ENCODE peak calls at places on chromosomes 13 and 19, in five cellular contexts. B is activated T-cell treated with anti-CD3 and anti-CD28 coated beads, Interleukin-2, amount 50 U/mL, for 72 hours; V is mucosa of descending colon; S is LHCN-M2; Z is NCI-H1105. T is an unnamed sample.
A peak's percentile ranks its signal among the peaks of the same experiment; 100 is the strongest.

GRCh38 chr19:45798995-45799517 is 6.4 kb upstream of the DMWD start:
- DNase-seq in V (peak; percentile 72), B (peak; percentile 60), Z (peak; percentile 68), S (peak; percentile 85), T (peak; percentile 31)

GRCh38 chr13:27631665-27632064 is 10.0 kb downstream of the POLR1D start:
- DNase-seq in S (no peak), B (no peak), V (no peak), Z (no peak), T (no peak)

GRCh38 chr19:7287716-7288115 is 6.5 kb downstream of the INSR start:
- DNase-seq in Z (no peak), V (no peak), S (no peak), B (no peak), T (peak; percentile 79)

GRCh38 chr13:102800145-102801041 is 1.5 kb downstream of the BIVM start:
- DNase-seq in S (peak; percentile 79), V (peak; percentile 88), B (peak; percentile 91), Z (peak; percentile 55), T (peak; percentile 66)

GRCh38 chr13:113582841-113583631 is 1.5 kb upstream of the TFDP1 start:
- DNase-seq in B (no peak), V (peak; percentile 22), S (no peak), Z (no peak), T (peak; percentile 38)

GRCh38 chr13:111626371-111627305 is 306.2 kb downstream of the TEX29 start:
- DNase-seq in B (no peak), V (no peak), S (no peak), Z (no peak), T (no peak)

GRCh38 chr13:22091971-22092300 is 421.1 kb downstream of the FGF9 start:
- DNase-seq in B (no peak), S (no peak), Z (no peak), V (no peak), T (no peak)

GRCh38 chr13:49421391-49421790 is 22.5 kb downstream of the CAB39L start:
- DNase-seq in S (no peak), B (peak; percentile 33), V (peak; percentile 23), Z (no peak), T (peak; percentile 81)

GRCh38 chr19:49823472-49823871 is 5.4 kb downstream of the MED25 start:
- DNase-seq in V (no peak), S (no peak), B (no peak), Z (peak; percentile 91), T (no peak)

GRCh38 chr13:38804536-38804935 is 117.7 kb downstream of the FREM2 start:
- DNase-seq in B (no peak), Z (no peak), S (peak; percentile 14), V (no peak), T (no peak)

GRCh38 chr19:14770944-14771839 is 7.2 kb downstream of the ADGRE2 start:
- DNase-seq in S (no peak), Z (no peak), B (no peak), V (no peak), T (no peak)

GRCh38 chr19:53977429-53977990 is 13.9 kb upstream of the CACNG6 start:
- DNase-seq in B (peak; percentile 68), S (peak; percentile 84), V (peak; percentile 90), Z (peak; percentile 16), T (peak; percentile 71)

GRCh38 chr13:96025283-96025682 is 27.9 kb downstream of the UGGT2 start:
- DNase-seq in Z (no peak), S (peak; percentile 14), B (no peak), V (no peak), T (no peak)

GRCh38 chr13:95137096-95137495 is 164.2 kb downstream of the ABCC4 start:
- DNase-seq in Z (no peak), V (no peak), B (no peak), S (peak; percentile 47), T (no peak)

GRCh38 chr13:28719656-28720055 is 886 bp upstream of the SLC46A3 start:
- DNase-seq in S (peak; percentile 84), B (no peak), Z (no peak), V (no peak), T (no peak)

GRCh38 chr19:50657672-50658437 is 8.6 kb downstream of the C19orf81 start:
- DNase-seq in B (peak; percentile 96), Z (peak; percentile 19), V (peak; percentile 62), S (peak; percentile 49), T (peak; percentile 44)

GRCh38 chr19:19115954-19116353 is 22.3 kb downstream of the TMEM161A start:
- DNase-seq in S (no peak), Z (no peak), V (peak; percentile 67), B (peak; percentile 68), T (peak; percentile 45)

GRCh38 chr13:78241278-78241919 is 322.8 kb upstream of the EDNRB start:
- DNase-seq in S (peak; percentile 36), V (peak; percentile 65), B (peak; percentile 41), Z (peak; percentile 10), T (peak; percentile 27)

GRCh38 chr13:44396963-44397580 is 23.4 kb downstream of the SERP2 start:
- DNase-seq in Z (no peak), S (peak; percentile 57), B (no peak), V (no peak), T (no peak)

GRCh38 chr19:6229216-6229913 is 50.4 kb downstream of the MLLT1 start:
- DNase-seq in Z (no peak), S (no peak), B (no peak), V (no peak), T (no peak)

GRCh38 chr13:106610511-106610910 is 42.6 kb upstream of the ARGLU1 start:
- DNase-seq in Z (no peak), B (no peak), S (peak; percentile 77), V (no peak), T (no peak)

GRCh38 chr13:113208424-113209335 is at the start of gene PCID2:
- DNase-seq in V (peak; percentile 90), B (peak; percentile 95), Z (peak; percentile 95), S (peak; percentile 82), T (peak; percentile 82)

GRCh38 chr19:2469102-2469914 is 6.6 kb upstream of the GADD45B start:
- DNase-seq in V (no peak), B (peak; percentile 54), S (peak; percentile 92), Z (no peak), T (no peak)

GRCh38 chr19:30159636-30160035 is 212.5 kb upstream of the ZNF536 start:
- DNase-seq in V (no peak), Z (no peak), S (no peak), B (no peak), T (no peak)

GRCh38 chr13:21399741-21400140 is 59.4 kb downstream of the ZDHHC20 start:
- DNase-seq in V (no peak), B (no peak), S (no peak), Z (no peak), T (no peak)

GRCh38 chr13:112688560-112689497 is 1.0 kb upstream of the ATP11A start:
- DNase-seq in Z (no peak), V (peak; percentile 22), B (peak; percentile 64), S (peak; percentile 7), T (peak; percentile 24)

GRCh38 chr19:41785653-41786052 is 10.7 kb upstream of the CEACAM3 start:
- DNase-seq in S (peak; percentile 28), V (peak; percentile 58), Z (peak; percentile 80), B (peak; percentile 75), T (peak; percentile 52)

T was measured in HepG2.